ENCODE peak calls at places on chromosomes 6 and 20, in five cellular contexts. L is stimulated activated CD8-positive, alpha-beta memory T cell treated with anti-CD3 and anti-CD28 coated beads, Interleukin-7, amount 100 ng/mL, for 48 hours; X is lower lobe of right lung; M is colonic mucosa; B is nephron progenitor cell. Y is an unnamed sample.

GRCh38 chr6:33427585-33428218 is 7.8 kb downstream of the SYNGAP1 start:
- DNase-seq in L (no peak), X (peak), M (peak), B (peak), Y (peak)

GRCh38 chr20:56504373-56505005 is 20.1 kb upstream of the FAM209A start:
- DNase-seq in L (no peak), X (no peak), M (no peak), B (peak), Y (no peak)

GRCh38 chr6:136887899-136888298 is 34.2 kb upstream of the SLC35D3 start:
- DNase-seq in L (no peak), X (no peak), M (no peak), B (no peak), Y (no peak)

GRCh38 chr20:44765091-44765490 is 19.4 kb downstream of the KCNK15 start:
- DNase-seq in L (no peak), X (no peak), M (no peak), B (no peak), Y (no peak)

GRCh38 chr6:153729189-153729588 is 309.9 kb upstream of the OPRM1 start:
- DNase-seq in L (no peak), X (no peak), M (no peak), B (no peak), Y (peak)

GRCh38 chr20:17648782-17649730 is 33.0 kb downstream of the RRBP1 start:
- DNase-seq in L (no peak), X (peak), M (peak), B (no peak), Y (peak)

GRCh38 chr6:168123165-168123911 is 44.3 kb upstream of the FRMD1 start:
- DNase-seq in L (no peak), X (no peak), M (peak), B (no peak), Y (no peak)

GRCh38 chr6:138795809-138796469 is at the start of gene ECT2L:
- DNase-seq in L (no peak), X (peak), M (peak), B (peak), Y (peak)

GRCh38 chr20:32808438-32808837 is 11.3 kb upstream of the MAPRE1 start:
- DNase-seq in L (no peak), X (no peak), M (no peak), B (no peak), Y (no peak)

GRCh38 chr6:53728570-53729194 is 63.1 kb upstream of the KLHL31 start:
- DNase-seq in L (no peak), X (peak), M (peak), B (peak), Y (peak)

GRCh38 chr6:134391221-134391620 is 73.3 kb upstream of the SGK1 start:
- DNase-seq in L (no peak), X (no peak), M (no peak), B (no peak), Y (no peak)

GRCh38 chr6:34234667-34235604 is 1.7 kb upstream of the HMGA1 start:
- DNase-seq in L (no peak), X (peak), M (peak), B (peak), Y (peak)

GRCh38 chr6:149231786-149232185 is 85.7 kb upstream of the TAB2 start:
- DNase-seq in L (no peak), X (no peak), M (no peak), B (no peak), Y (no peak)

Y was measured in small intestine.